ENCODE peak calls at places on chromosomes 11 and 22, in four cellular contexts. One of them, this sample, is unnamed.
A peak's percentile ranks its signal among the peaks of the same experiment; 100 is the strongest.

GRCh38 chr11:128324051-128324481 is 263.3 kb downstream of the ETS1 start:
- DNase-seq in NCI-H2081: no peak
- DNase-seq in A549: no peak
- DNase-seq in activated CD4-positive, alpha-beta T cell treated with anti-CD3 and anti-CD28 coated beads for 4 hours: no peak
- DNase-seq in this sample: no peak

GRCh38 chr11:133492895-133493294 is 39.4 kb downstream of the OPCML start:
- DNase-seq in activated CD4-positive, alpha-beta T cell treated with anti-CD3 and anti-CD28 coated beads for 4 hours: no peak
- DNase-seq in A549: no peak
- DNase-seq in NCI-H2081: no peak
- DNase-seq in this sample: no peak

GRCh38 chr11:48210052-48210451 is 6.6 kb upstream of the OR4B1 start:
- DNase-seq in activated CD4-positive, alpha-beta T cell treated with anti-CD3 and anti-CD28 coated beads for 4 hours: no peak
- DNase-seq in NCI-H2081: no peak
- DNase-seq in A549: peak; percentile 8
- DNase-seq in this sample: no peak

GRCh38 chr11:83836883-83837654 is 550.9 kb upstream of the CCDC90B start:
- DNase-seq in A549: peak; percentile 57
- DNase-seq in NCI-H2081: peak; percentile 69
- DNase-seq in activated CD4-positive, alpha-beta T cell treated with anti-CD3 and anti-CD28 coated beads for 4 hours: no peak
- DNase-seq in this sample: no peak

GRCh38 chr22:30511903-30512302 is 6.4 kb upstream of the SEC14L4 start:
- DNase-seq in A549: no peak
- DNase-seq in NCI-H2081: no peak
- DNase-seq in activated CD4-positive, alpha-beta T cell treated with anti-CD3 and anti-CD28 coated beads for 4 hours: no peak
- DNase-seq in this sample: no peak

GRCh38 chr11:35121326-35121865 is 17.6 kb upstream of the CD44 start:
- DNase-seq in A549: no peak
- DNase-seq in NCI-H2081: no peak
- DNase-seq in activated CD4-positive, alpha-beta T cell treated with anti-CD3 and anti-CD28 coated beads for 4 hours: no peak
- DNase-seq in this sample: peak; percentile 21

GRCh38 chr11:57964660-57965059 is 59.0 kb upstream of the OR9Q1 start:
- DNase-seq in A549: no peak
- DNase-seq in NCI-H2081: no peak
- DNase-seq in activated CD4-positive, alpha-beta T cell treated with anti-CD3 and anti-CD28 coated beads for 4 hours: no peak
- DNase-seq in this sample: no peak

GRCh38 chr11:36249271-36249670 is 40.0 kb downstream of the COMMD9 start:
- DNase-seq in activated CD4-positive, alpha-beta T cell treated with anti-CD3 and anti-CD28 coated beads for 4 hours: no peak
- DNase-seq in NCI-H2081: no peak
- DNase-seq in A549: no peak
- DNase-seq in this sample: no peak

GRCh38 chr11:95514386-95515145 is 275.0 kb downstream of the FAM76B start:
- DNase-seq in activated CD4-positive, alpha-beta T cell treated with anti-CD3 and anti-CD28 coated beads for 4 hours: no peak
- DNase-seq in NCI-H2081: no peak
- DNase-seq in A549: no peak
- DNase-seq in this sample: no peak

GRCh38 chr11:68838572-68838964 is 3.1 kb downstream of the CPT1A start:
- DNase-seq in activated CD4-positive, alpha-beta T cell treated with anti-CD3 and anti-CD28 coated beads for 4 hours: no peak
- DNase-seq in A549: no peak
- DNase-seq in NCI-H2081: no peak
- DNase-seq in this sample: peak; percentile 20

GRCh38 chr22:45069925-45070324 is 60.1 kb upstream of the PHF21B start:
- DNase-seq in activated CD4-positive, alpha-beta T cell treated with anti-CD3 and anti-CD28 coated beads for 4 hours: no peak
- DNase-seq in NCI-H2081: no peak
- DNase-seq in A549: no peak
- DNase-seq in this sample: peak; percentile 21

GRCh38 chr11:57648791-57649735 is 649 bp downstream of the YPEL4 start:
- DNase-seq in NCI-H2081: no peak
- DNase-seq in A549: no peak
- DNase-seq in activated CD4-positive, alpha-beta T cell treated with anti-CD3 and anti-CD28 coated beads for 4 hours: no peak
- DNase-seq in this sample: peak; percentile 17

GRCh38 chr11:86955674-86956522 is 703 bp upstream of the FZD4 start:
- DNase-seq in NCI-H2081: peak; percentile 62
- DNase-seq in activated CD4-positive, alpha-beta T cell treated with anti-CD3 and anti-CD28 coated beads for 4 hours: no peak
- DNase-seq in A549: peak; percentile 85
- DNase-seq in this sample: peak; percentile 10

GRCh38 chr11:35752115-35752514 is 89.5 kb downstream of the TRIM44 start:
- DNase-seq in activated CD4-positive, alpha-beta T cell treated with anti-CD3 and anti-CD28 coated beads for 4 hours: no peak
- DNase-seq in A549: no peak
- DNase-seq in NCI-H2081: no peak
- DNase-seq in this sample: no peak

GRCh38 chr22:43168416-43169309 is 17.3 kb downstream of the TSPO start:
- DNase-seq in activated CD4-positive, alpha-beta T cell treated with anti-CD3 and anti-CD28 coated beads for 4 hours: no peak
- DNase-seq in NCI-H2081: no peak
- DNase-seq in A549: no peak
- DNase-seq in this sample: no peak

GRCh38 chr11:60498853-60499252 is 6.3 kb downstream of the MS4A12 start:
- DNase-seq in activated CD4-positive, alpha-beta T cell treated with anti-CD3 and anti-CD28 coated beads for 4 hours: no peak
- DNase-seq in A549: no peak
- DNase-seq in NCI-H2081: no peak
- DNase-seq in this sample: no peak

GRCh38 chr11:70445091-70445490 is 46.8 kb downstream of the CTTN start:
- DNase-seq in NCI-H2081: no peak
- DNase-seq in A549: no peak
- DNase-seq in activated CD4-positive, alpha-beta T cell treated with anti-CD3 and anti-CD28 coated beads for 4 hours: no peak
- DNase-seq in this sample: no peak

This sample was measured in stimulated activated CD4-positive, alpha-beta T cell treated with anti-CD3 and anti-CD28 coated beads, Interleukin-4, amount 100 ng/mL, for 1 hour.